ENCODE peak calls at places on chromosomes 16 and 17, in ten cellular contexts. One of them, this sample, is unnamed. For H3K4me1, the result is how much of the 10 kb centered on the place peaks cover.

GRCh38 chr16:87778830-87779579 is 13.2 kb upstream of the KLHDC4 start:
- DNase-seq in K562: peak
- DNase-seq in suprapubic skin: peak
- DNase-seq in stomach: peak
- DNase-seq in HCT116: peak
- DNase-seq in GM23338: peak
- DNase-seq in vagina: no peak
- DNase-seq in prostate gland: peak
- DNase-seq in transverse colon: peak
- DNase-seq in SK-N-SH: peak
- DNase-seq in this sample: peak

GRCh38 chr17:3512512-3513171 is 36.8 kb downstream of the ASPA start:
- DNase-seq in K562: no peak
- DNase-seq in suprapubic skin: peak
- DNase-seq in stomach: peak
- DNase-seq in HCT116: no peak
- DNase-seq in GM23338: peak
- DNase-seq in vagina: no peak
- DNase-seq in prostate gland: no peak
- DNase-seq in transverse colon: peak
- DNase-seq in SK-N-SH: no peak
- DNase-seq in this sample: no peak

GRCh38 chr16:57753448-57754353 is 18.1 kb downstream of the KATNB1 start:
- DNase-seq in K562: no peak
- DNase-seq in suprapubic skin: no peak
- DNase-seq in stomach: no peak
- DNase-seq in HCT116: no peak
- DNase-seq in GM23338: no peak
- DNase-seq in vagina: no peak
- DNase-seq in prostate gland: no peak
- DNase-seq in transverse colon: no peak
- DNase-seq in SK-N-SH: no peak
- DNase-seq in this sample: no peak

GRCh38 chr16:84103678-84104077 is 13.1 kb downstream of the MBTPS1 start:
- DNase-seq in K562: no peak
- DNase-seq in suprapubic skin: no peak
- DNase-seq in stomach: no peak
- DNase-seq in HCT116: no peak
- DNase-seq in GM23338: no peak
- DNase-seq in vagina: no peak
- DNase-seq in prostate gland: no peak
- DNase-seq in transverse colon: peak
- DNase-seq in SK-N-SH: no peak
- DNase-seq in this sample: peak

GRCh38 chr17:77649717-77650211 is 308.7 kb upstream of the TNRC6C start:
- DNase-seq in K562: peak
- DNase-seq in suprapubic skin: peak
- DNase-seq in stomach: no peak
- DNase-seq in HCT116: peak
- DNase-seq in GM23338: no peak
- DNase-seq in vagina: no peak
- DNase-seq in prostate gland: no peak
- DNase-seq in transverse colon: no peak
- DNase-seq in SK-N-SH: no peak
- DNase-seq in this sample: no peak

GRCh38 chr17:73323622-73324455 is 12.0 kb upstream of the CDC42EP4 start:
- DNase-seq in K562: no peak
- DNase-seq in suprapubic skin: peak
- DNase-seq in stomach: no peak
- DNase-seq in HCT116: no peak
- DNase-seq in GM23338: no peak
- DNase-seq in vagina: no peak
- DNase-seq in prostate gland: no peak
- DNase-seq in transverse colon: no peak
- DNase-seq in SK-N-SH: peak
- DNase-seq in this sample: no peak

GRCh38 chr17:44198721-44199552 is 747 bp downstream of the ATXN7L3 start:
- DNase-seq in K562: peak
- DNase-seq in suprapubic skin: peak
- DNase-seq in stomach: peak
- DNase-seq in HCT116: no peak
- DNase-seq in GM23338: peak
- DNase-seq in vagina: no peak
- DNase-seq in prostate gland: peak
- DNase-seq in transverse colon: peak
- DNase-seq in SK-N-SH: peak
- DNase-seq in this sample: peak

GRCh38 chr17:73192219-73192893 is 499 bp upstream of the COG1 start:
- DNase-seq in K562: peak
- DNase-seq in suprapubic skin: peak
- DNase-seq in stomach: peak
- DNase-seq in HCT116: peak
- DNase-seq in GM23338: peak
- DNase-seq in vagina: no peak
- DNase-seq in prostate gland: peak
- DNase-seq in transverse colon: peak
- DNase-seq in SK-N-SH: peak
- DNase-seq in this sample: peak

GRCh38 chr17:50094753-50095616 is at the start of gene PDK2:
- DNase-seq in K562: peak
- DNase-seq in suprapubic skin: peak
- DNase-seq in stomach: peak
- DNase-seq in HCT116: peak
- DNase-seq in GM23338: peak
- DNase-seq in vagina: peak
- DNase-seq in prostate gland: peak
- DNase-seq in transverse colon: peak
- DNase-seq in SK-N-SH: peak
- DNase-seq in this sample: peak
- TF ChIP-seq POLR2AphosphoS5 in K562: no peak
- TF ChIP-seq POLR2AphosphoS5 in suprapubic skin: peak
- TF ChIP-seq POLR2AphosphoS5 in stomach: peak
- TF ChIP-seq POLR2AphosphoS5 in HCT116: peak
- TF ChIP-seq POLR2AphosphoS5 in GM23338: no peak
- TF ChIP-seq POLR2AphosphoS5 in vagina: peak
- TF ChIP-seq POLR2AphosphoS5 in prostate gland: peak
- TF ChIP-seq POLR2AphosphoS5 in transverse colon: peak
- TF ChIP-seq POLR2AphosphoS5 in SK-N-SH: peak
- TF ChIP-seq POLR2AphosphoS5 in this sample: peak

GRCh38 chr16:89472711-89473075 is 17.7 kb downstream of the ANKRD11 start:
- DNase-seq in K562: no peak
- DNase-seq in suprapubic skin: no peak
- DNase-seq in stomach: no peak
- DNase-seq in HCT116: no peak
- DNase-seq in GM23338: no peak
- DNase-seq in vagina: no peak
- DNase-seq in prostate gland: no peak
- DNase-seq in transverse colon: no peak
- DNase-seq in SK-N-SH: no peak
- DNase-seq in this sample: no peak
- H3K4me1 ChIP-seq in K562: under half
- H3K4me1 ChIP-seq in suprapubic skin: half or more
- H3K4me1 ChIP-seq in stomach: half or more
- H3K4me1 ChIP-seq in HCT116: half or more
- H3K4me1 ChIP-seq in GM23338: under half
- H3K4me1 ChIP-seq in vagina: half or more
- H3K4me1 ChIP-seq in prostate gland: under half
- H3K4me1 ChIP-seq in transverse colon: under half
- H3K4me1 ChIP-seq in SK-N-SH: under half
- H3K4me1 ChIP-seq in this sample: under half

DNA sequence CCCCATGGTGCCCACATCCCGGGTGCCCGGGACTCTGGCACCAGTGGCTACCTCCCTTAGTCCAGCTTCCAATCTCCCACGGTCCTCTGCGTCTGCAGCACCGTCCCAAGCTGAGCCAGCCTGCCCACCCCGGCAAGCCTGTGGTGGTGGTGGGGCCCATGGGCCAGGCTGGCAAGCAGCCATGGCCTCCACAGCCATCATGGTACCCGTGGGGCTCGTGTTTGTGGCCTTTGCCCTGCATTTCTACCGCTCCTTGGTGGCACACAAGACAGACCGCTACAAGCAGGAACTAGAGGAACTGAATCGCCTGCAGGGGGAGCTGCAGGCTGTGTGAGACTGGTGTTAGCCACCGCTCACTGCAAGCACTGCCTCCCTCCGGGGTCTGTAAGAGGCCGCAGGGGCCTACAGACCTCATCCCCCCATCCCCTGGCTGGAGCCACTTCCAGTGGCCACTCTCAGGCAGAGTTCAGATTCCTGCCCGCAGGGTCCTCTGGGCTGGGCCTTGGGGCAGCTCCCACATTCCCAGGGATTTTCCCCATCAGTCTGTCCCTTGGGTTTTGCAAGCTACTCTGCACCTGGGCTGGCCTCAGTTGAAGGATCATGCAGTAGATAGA is 3.9 kb upstream of the SETD1A start:
- DNase-seq in K562: no peak
- DNase-seq in suprapubic skin: peak
- DNase-seq in stomach: peak
- DNase-seq in HCT116: peak
- DNase-seq in GM23338: peak
- DNase-seq in vagina: no peak
- DNase-seq in prostate gland: no peak
- DNase-seq in transverse colon: peak
- DNase-seq in SK-N-SH: peak
- DNase-seq in this sample: peak
- TF ChIP-seq POLR2AphosphoS5 in K562: no peak
- TF ChIP-seq POLR2AphosphoS5 in suprapubic skin: no peak
- TF ChIP-seq POLR2AphosphoS5 in stomach: no peak
- TF ChIP-seq POLR2AphosphoS5 in HCT116: no peak
- TF ChIP-seq POLR2AphosphoS5 in GM23338: no peak
- TF ChIP-seq POLR2AphosphoS5 in vagina: no peak
- TF ChIP-seq POLR2AphosphoS5 in prostate gland: no peak
- TF ChIP-seq POLR2AphosphoS5 in transverse colon: no peak
- TF ChIP-seq POLR2AphosphoS5 in SK-N-SH: no peak
- TF ChIP-seq POLR2AphosphoS5 in this sample: peak

GRCh38 chr17:40076101-40076498 is 13.3 kb downstream of the THRA start:
- DNase-seq in K562: no peak
- DNase-seq in suprapubic skin: no peak
- DNase-seq in stomach: no peak
- DNase-seq in HCT116: no peak
- DNase-seq in GM23338: no peak
- DNase-seq in vagina: no peak
- DNase-seq in prostate gland: no peak
- DNase-seq in transverse colon: no peak
- DNase-seq in SK-N-SH: no peak
- DNase-seq in this sample: no peak
- H3K4me1 ChIP-seq in K562: half or more
- H3K4me1 ChIP-seq in suprapubic skin: half or more
- H3K4me1 ChIP-seq in stomach: half or more
- H3K4me1 ChIP-seq in HCT116: under half
- H3K4me1 ChIP-seq in GM23338: under half
- H3K4me1 ChIP-seq in vagina: half or more
- H3K4me1 ChIP-seq in prostate gland: under half
- H3K4me1 ChIP-seq in transverse colon: half or more
- H3K4me1 ChIP-seq in SK-N-SH: under half
- H3K4me1 ChIP-seq in this sample: under half

GRCh38 chr17:69061901-69062556 is 1.3 kb upstream of the ABCA9 start:
- DNase-seq in K562: no peak
- DNase-seq in suprapubic skin: no peak
- DNase-seq in stomach: no peak
- DNase-seq in HCT116: no peak
- DNase-seq in GM23338: no peak
- DNase-seq in vagina: no peak
- DNase-seq in prostate gland: no peak
- DNase-seq in transverse colon: no peak
- DNase-seq in SK-N-SH: no peak
- DNase-seq in this sample: peak
- TF ChIP-seq POLR2AphosphoS5 in K562: no peak
- TF ChIP-seq POLR2AphosphoS5 in suprapubic skin: no peak
- TF ChIP-seq POLR2AphosphoS5 in stomach: no peak
- TF ChIP-seq POLR2AphosphoS5 in HCT116: no peak
- TF ChIP-seq POLR2AphosphoS5 in GM23338: no peak
- TF ChIP-seq POLR2AphosphoS5 in vagina: no peak
- TF ChIP-seq POLR2AphosphoS5 in prostate gland: no peak
- TF ChIP-seq POLR2AphosphoS5 in transverse colon: no peak
- TF ChIP-seq POLR2AphosphoS5 in SK-N-SH: no peak
- TF ChIP-seq POLR2AphosphoS5 in this sample: no peak

GRCh38 chr17:46192211-46192483 is 1.1 kb downstream of the KANSL1 start:
- DNase-seq in K562: no peak
- DNase-seq in suprapubic skin: no peak
- DNase-seq in stomach: no peak
- DNase-seq in HCT116: no peak
- DNase-seq in GM23338: no peak
- DNase-seq in vagina: no peak
- DNase-seq in prostate gland: no peak
- DNase-seq in transverse colon: no peak
- DNase-seq in SK-N-SH: no peak
- DNase-seq in this sample: no peak

GRCh38 chr17:46193246-46193625 is at the start of gene KANSL1:
- DNase-seq in K562: peak
- DNase-seq in suprapubic skin: peak
- DNase-seq in stomach: peak
- DNase-seq in HCT116: peak
- DNase-seq in GM23338: peak
- DNase-seq in vagina: no peak
- DNase-seq in prostate gland: peak
- DNase-seq in transverse colon: peak
- DNase-seq in SK-N-SH: peak
- DNase-seq in this sample: peak

GRCh38 chr17:46192484-46193245 is 564 bp downstream of the KANSL1 start:
- DNase-seq in K562: peak
- DNase-seq in suprapubic skin: peak
- DNase-seq in stomach: peak
- DNase-seq in HCT116: no peak
- DNase-seq in GM23338: peak
- DNase-seq in vagina: peak
- DNase-seq in prostate gland: peak
- DNase-seq in transverse colon: peak
- DNase-seq in SK-N-SH: peak
- DNase-seq in this sample: peak

GRCh38 chr17:46190763-46191162 is 2.5 kb downstream of the KANSL1 start:
- DNase-seq in K562: no peak
- DNase-seq in suprapubic skin: no peak
- DNase-seq in stomach: no peak
- DNase-seq in HCT116: no peak
- DNase-seq in GM23338: no peak
- DNase-seq in vagina: no peak
- DNase-seq in prostate gland: no peak
- DNase-seq in transverse colon: no peak
- DNase-seq in SK-N-SH: no peak
- DNase-seq in this sample: no peak

GRCh38 chr17:46191332-46192210 is 1.7 kb downstream of the KANSL1 start:
- DNase-seq in K562: peak
- DNase-seq in suprapubic skin: no peak
- DNase-seq in stomach: no peak
- DNase-seq in HCT116: no peak
- DNase-seq in GM23338: peak
- DNase-seq in vagina: no peak
- DNase-seq in prostate gland: peak
- DNase-seq in transverse colon: peak
- DNase-seq in SK-N-SH: peak
- DNase-seq in this sample: peak
- H3K4me1 ChIP-seq in K562: under half
- H3K4me1 ChIP-seq in suprapubic skin: under half
- H3K4me1 ChIP-seq in stomach: half or more
- H3K4me1 ChIP-seq in HCT116: half or more
- H3K4me1 ChIP-seq in GM23338: half or more
- H3K4me1 ChIP-seq in vagina: half or more
- H3K4me1 ChIP-seq in prostate gland: under half
- H3K4me1 ChIP-seq in transverse colon: under half
- H3K4me1 ChIP-seq in SK-N-SH: under half
- H3K4me1 ChIP-seq in this sample: under half

GRCh38 chr16:85485379-85485778 is 127.7 kb upstream of the GSE1 start:
- DNase-seq in K562: no peak
- DNase-seq in suprapubic skin: no peak
- DNase-seq in stomach: no peak
- DNase-seq in HCT116: no peak
- DNase-seq in GM23338: no peak
- DNase-seq in vagina: no peak
- DNase-seq in prostate gland: no peak
- DNase-seq in transverse colon: no peak
- DNase-seq in SK-N-SH: no peak
- DNase-seq in this sample: no peak
- TF ChIP-seq POLR2AphosphoS5 in K562: no peak
- TF ChIP-seq POLR2AphosphoS5 in suprapubic skin: no peak
- TF ChIP-seq POLR2AphosphoS5 in stomach: no peak
- TF ChIP-seq POLR2AphosphoS5 in HCT116: no peak
- TF ChIP-seq POLR2AphosphoS5 in GM23338: no peak
- TF ChIP-seq POLR2AphosphoS5 in vagina: no peak
- TF ChIP-seq POLR2AphosphoS5 in prostate gland: no peak
- TF ChIP-seq POLR2AphosphoS5 in transverse colon: no peak
- TF ChIP-seq POLR2AphosphoS5 in SK-N-SH: no peak
- TF ChIP-seq POLR2AphosphoS5 in this sample: no peak

This sample was measured in endothelial cell of umbilical vein.